ENCODE peak calls at places on chromosome 10, in nine cellular contexts. T is activated CD8-positive, alpha-beta memory T cell treated with anti-CD3 and anti-CD28 coated beads for 48 hours; M is germinal center; Q is GM12865; D is HT1080; V is stimulated activated CD4-positive, alpha-beta T cell treated with anti-CD3 and anti-CD28 coated beads, Interleukin-1b, Interleukin-23, amount 100 ng/mL, for 4 hours; Z is activated effector memory CD4-positive, alpha-beta T cell treated with Interleukin-2 at 50 U/mL for 16 hours; J is T-helper 1 cell; L is Karpas-422. U is an unnamed sample.
A peak's percentile ranks its signal among the peaks of the same experiment; 100 is the strongest.

GRCh38 chr10:116974442-116975005 is 30.5 kb downstream of the SHTN1 start:
- DNase-seq in D (peak; percentile 92), Z (no peak), Q (no peak), V (no peak), J (no peak), T (no peak), L (no peak), M (no peak), U (no peak)

GRCh38 chr10:49050338-49050737 is 65.0 kb downstream of the VSTM4 start:
- DNase-seq in M (no peak), T (no peak), J (no peak), V (no peak), D (no peak), Z (no peak), L (no peak), Q (no peak), U (no peak)

GRCh38 chr10:128440513-128441160 is 314.4 kb upstream of the MKI67 start:
- DNase-seq in D (no peak), L (no peak), M (no peak), T (no peak), V (no peak), Q (no peak), J (no peak), Z (no peak), U (no peak)

GRCh38 chr10:67695555-67695954 is 440 bp downstream of the CTNNA3 start:
- DNase-seq in V (no peak), T (no peak), Z (no peak), L (no peak), J (no peak), M (no peak), D (no peak), Q (no peak), U (no peak)

GRCh38 chr10:89163265-89163995 is 43.7 kb downstream of the CH25H start:
- DNase-seq in M (no peak), T (no peak), Z (peak; percentile 27), Q (peak; percentile 93), J (no peak), V (peak; percentile 30), L (no peak), D (no peak), U (no peak)

GRCh38 chr10:43036581-43037428 is 40.1 kb upstream of the RET start:
- DNase-seq in Q (no peak), Z (no peak), L (no peak), T (no peak), J (no peak), M (no peak), V (no peak), D (no peak), U (no peak)

GRCh38 chr10:95266674-95267095 is 24.1 kb downstream of the PDLIM1 start:
- DNase-seq in M (peak; percentile 63), T (no peak), Z (no peak), J (no peak), Q (peak; percentile 45), L (peak; percentile 53), V (no peak), D (peak; percentile 70), U (no peak)

GRCh38 chr10:80535671-80536360 is 1.9 kb upstream of the SH2D4B start:
- DNase-seq in J (peak; percentile 58), V (peak; percentile 64), Q (peak; percentile 93), D (no peak), T (peak; percentile 63), Z (peak; percentile 65), L (peak; percentile 87), M (peak; percentile 87), U (no peak)

GRCh38 chr10:125071008-125071407 is 89.4 kb downstream of the CTBP2 start:
- DNase-seq in J (no peak), D (no peak), Z (no peak), Q (no peak), V (no peak), M (no peak), T (no peak), L (no peak), U (no peak)

GRCh38 chr10:86178401-86179142 is 188.0 kb downstream of the GRID1 start:
- DNase-seq in Z (no peak), Q (peak; percentile 16), D (peak; percentile 32), M (peak; percentile 14), J (no peak), T (no peak), L (no peak), V (no peak), U (no peak)

GRCh38 chr10:132232553-132232949 is 45.8 kb downstream of the DPYSL4 start:
- DNase-seq in Q (no peak), L (no peak), M (no peak), T (no peak), V (no peak), Z (no peak), J (no peak), D (no peak), U (no peak)

GRCh38 chr10:70311698-70312097 is 27.9 kb upstream of the NPFFR1 start:
- DNase-seq in T (no peak), Z (no peak), L (no peak), D (no peak), M (no peak), V (no peak), J (no peak), Q (no peak), U (no peak)

GRCh38 chr10:80660266-80660665 is 122.6 kb downstream of the SH2D4B start:
- DNase-seq in Z (no peak), L (no peak), J (no peak), D (no peak), M (no peak), V (no peak), T (no peak), Q (no peak), U (no peak)

GRCh38 chr10:22369433-22370072 is 24.3 kb downstream of the SPAG6 start:
- DNase-seq in V (no peak), Z (no peak), M (no peak), J (no peak), D (peak; percentile 53), L (no peak), Q (peak; percentile 52), T (no peak), U (no peak)

GRCh38 chr10:35218339-35218955 is 91.8 kb downstream of the CREM start:
- DNase-seq in D (peak; percentile 71), L (peak; percentile 94), Z (peak; percentile 59), T (peak; percentile 57), J (peak; percentile 74), V (peak; percentile 81), Q (peak; percentile 92), M (peak; percentile 59), U (peak; percentile 88)

GRCh38 chr10:62056660-62057059 is 155.2 kb downstream of the ARID5B start:
- DNase-seq in L (no peak), D (no peak), V (no peak), T (no peak), Z (no peak), J (no peak), Q (no peak), M (no peak), U (no peak)

GRCh38 chr10:127921751-127922140 is 14.8 kb downstream of the PTPRE start:
- DNase-seq in T (no peak), Z (no peak), Q (no peak), J (no peak), L (no peak), D (no peak), M (no peak), V (no peak), U (no peak)

GRCh38 chr10:44801383-44802327 is 109.5 kb upstream of the TMEM72 start:
- DNase-seq in T (no peak), L (peak; percentile 31), Z (no peak), J (no peak), Q (no peak), M (no peak), D (peak; percentile 87), V (no peak), U (peak; percentile 80)

GRCh38 chr10:92027141-92027540 is 103.6 kb downstream of the BTAF1 start:
- DNase-seq in T (no peak), Z (no peak), D (no peak), V (no peak), Q (no peak), L (no peak), J (no peak), M (no peak), U (no peak)

GRCh38 chr10:133089461-133089800 is 1.7 kb downstream of the ADGRA1 start:
- DNase-seq in J (no peak), M (no peak), L (no peak), D (no peak), Q (no peak), V (no peak), Z (no peak), T (no peak), U (no peak)

GRCh38 chr10:47062801-47063200 is 151.6 kb downstream of the PTPN20 start:
- DNase-seq in L (no peak), D (no peak), M (no peak), Z (no peak), V (no peak), T (no peak), Q (no peak), J (no peak), U (no peak)

GRCh38 chr10:5927306-5927705 is 37.3 kb downstream of the FBH1 start:
- DNase-seq in Z (no peak), Q (no peak), M (no peak), L (no peak), V (no peak), J (no peak), T (no peak), D (no peak), U (no peak)

U was measured in omental fat pad.